ENCODE peak calls at places on chromosomes 1 and 21, in eight cellular contexts. B is NCI-H146; I is AG04450; Y is Right ventricle myocardium inferior; J is HFF-Myc; W is GM23338; O is activated T-cell treated with anti-CD3 and anti-CD28 coated beads, Interleukin-2, amount 50 U/mL, for 72 hours; H is naive thymus-derived CD8-positive, alpha-beta T cell. F is an unnamed sample.

GRCh38 chr21:42913461-42913860 is 12.0 kb downstream of the ERVH48-1 start:
- DNase-seq in H (no peak), W (peak), O (no peak), Y (no peak), J (no peak), I (no peak), B (no peak), F (no peak)

GRCh38 chr1:84780000-84780716 is 89.9 kb upstream of the SSX2IP start:
- DNase-seq in J (no peak), H (no peak), I (no peak), Y (no peak), W (no peak), O (peak), B (no peak), F (no peak)

GRCh38 chr1:24558902-24559791 is 3.3 kb downstream of the NCMAP start:
- DNase-seq in H (no peak), I (peak), O (no peak), J (peak), W (peak), B (peak), Y (no peak), F (no peak)

GRCh38 chr1:40382601-40383000 is 9.1 kb downstream of the SMAP2 start:
- DNase-seq in I (no peak), O (no peak), J (no peak), W (no peak), Y (no peak), H (no peak), B (no peak), F (no peak)

GRCh38 chr1:230858918-230859819 is 9.2 kb downstream of the C1orf198 start:
- DNase-seq in H (no peak), J (no peak), I (peak), B (no peak), O (no peak), Y (no peak), W (no peak), F (no peak)

GRCh38 chr1:30010506-30011106 is 712.8 kb downstream of the MATN1 start:
- DNase-seq in I (no peak), J (no peak), Y (peak), O (no peak), H (no peak), B (no peak), W (no peak), F (no peak)

GRCh38 chr1:41371630-41372599 is 10.7 kb downstream of the FOXO6 start:
- DNase-seq in H (no peak), B (peak), J (peak), I (no peak), W (peak), Y (no peak), O (no peak), F (no peak)

GRCh38 chr1:15351301-15351700 is 58.4 kb upstream of the EFHD2 start:
- DNase-seq in I (no peak), J (no peak), H (no peak), B (no peak), O (no peak), Y (no peak), W (no peak), F (no peak)

GRCh38 chr21:37207441-37208009 is 59.6 kb downstream of the VPS26C start:
- DNase-seq in J (no peak), B (no peak), W (no peak), H (no peak), O (peak), Y (no peak), I (no peak), F (peak)

GRCh38 chr1:20578062-20578461 is 10.8 kb upstream of the CDA start:
- DNase-seq in W (no peak), J (no peak), I (no peak), B (no peak), Y (no peak), H (no peak), O (no peak), F (no peak)